ENCODE peak calls at places on chromosomes 4 and X, in seven cellular contexts. M is NCI-H1694; K is skeletal muscle cell; V is fibroblast of lung; E is neural progenitor cell; H is cardiac fibroblast; D is naive thymus-derived CD8-positive, alpha-beta T cell. O is an unnamed sample.

GRCh38 chrX:46400530-46400929 is 144.7 kb downstream of the ZNF674 start:
- DNase-seq in H (no peak), M (no peak), K (no peak), E (no peak), V (no peak), D (no peak), O (no peak)

GRCh38 chr4:85925071-85925470 is 434.8 kb downstream of the MAPK10 start:
- DNase-seq in D (no peak), V (no peak), K (no peak), M (no peak), H (no peak), E (no peak), O (no peak)

GRCh38 chr4:77818077-77818666 is 996 bp downstream of the CNOT6L start:
- DNase-seq in D (peak), M (peak), V (peak), E (peak), K (peak), H (peak), O (peak)

GRCh38 chr4:53744446-53745160 is 153.3 kb upstream of the LNX1 start:
- DNase-seq in V (no peak), H (no peak), D (no peak), M (no peak), K (no peak), E (no peak), O (no peak)

GRCh38 chrX:133947022-133947421 is 38.4 kb downstream of the GPC3 start:
- DNase-seq in K (no peak), M (no peak), D (no peak), V (no peak), E (no peak), H (no peak), O (no peak)

GRCh38 chr4:19494958-19495357 is 756.7 kb upstream of the SLIT2 start:
- DNase-seq in H (peak), M (no peak), K (no peak), V (peak), E (no peak), D (no peak), O (no peak)

GRCh38 chr4:181601118-181601517 is 642.1 kb upstream of the TENM3 start:
- DNase-seq in K (no peak), D (no peak), H (no peak), V (no peak), M (no peak), E (no peak), O (no peak)

GRCh38 chrX:21812628-21813027 is 26.8 kb upstream of the MBTPS2 start:
- DNase-seq in D (no peak), V (no peak), K (no peak), M (no peak), H (no peak), E (no peak), O (no peak)

GRCh38 chrX:154051210-154051810 is 31.6 kb upstream of the IRAK1 start:
- DNase-seq in M (peak), D (peak), V (peak), K (no peak), H (peak), E (peak), O (peak)

GRCh38 chr4:19025031-19025430 is 1003.5 kb upstream of the LCORL start:
- DNase-seq in D (no peak), E (no peak), M (no peak), K (no peak), V (no peak), H (no peak), O (peak)

GRCh38 chr4:59553063-59553738 is 1646.9 kb upstream of the ADGRL3 start:
- DNase-seq in K (no peak), V (no peak), H (peak), M (peak), D (no peak), E (no peak), O (peak)

GRCh38 chr4:32485976-32486375 is 1765.8 kb downstream of the PCDH7 start:
- DNase-seq in K (no peak), M (no peak), H (peak), D (no peak), V (peak), E (peak), O (no peak)

GRCh38 chrX:50403903-50404302 is 66.7 kb downstream of the DGKK start:
- DNase-seq in E (no peak), V (no peak), M (no peak), D (no peak), H (no peak), K (no peak), O (no peak)

GRCh38 chr4:3870567-3870962 is 104.4 kb downstream of the ADRA2C start:
- DNase-seq in H (no peak), V (no peak), E (no peak), D (no peak), K (no peak), M (no peak), O (no peak)

GRCh38 chr4:89788243-89789072 is 48.5 kb downstream of the SNCA start:
- DNase-seq in V (peak), H (peak), K (peak), E (no peak), D (no peak), M (no peak), O (peak)

GRCh38 chrX:153884136-153885076 is 1.6 kb downstream of the L1CAM start:
- DNase-seq in K (no peak), M (no peak), H (no peak), E (no peak), V (no peak), D (no peak), O (peak)

GRCh38 chrX:100642296-100642695 is 1.7 kb upstream of the SRPX2 start:
- DNase-seq in M (no peak), E (no peak), V (no peak), D (no peak), K (no peak), H (no peak), O (peak)

GRCh38 chr4:113756005-113756410 is 5.5 kb downstream of the CAMK2D start:
- DNase-seq in M (no peak), K (peak), D (no peak), V (peak), E (no peak), H (peak), O (peak)

GRCh38 chr4:168880087-168880675 is 129.9 kb downstream of the CBR4 start:
- DNase-seq in D (no peak), E (no peak), M (no peak), H (no peak), K (no peak), V (peak), O (no peak)

GRCh38 chrX:9609987-9610386 is 145.1 kb downstream of the TBL1X start:
- DNase-seq in K (no peak), H (no peak), E (no peak), M (no peak), D (no peak), V (no peak), O (no peak)

GRCh38 chr4:138405439-138405838 is 163.3 kb upstream of the SLC7A11 start:
- DNase-seq in D (no peak), K (no peak), V (no peak), H (no peak), E (no peak), M (no peak), O (peak)

GRCh38 chr4:93444860-93445259 is 383.7 kb upstream of the ATOH1 start:
- DNase-seq in E (no peak), K (no peak), M (no peak), D (no peak), H (no peak), V (peak), O (no peak)

GRCh38 chr4:10205223-10205622 is 88.6 kb upstream of the WDR1 start:
- DNase-seq in K (no peak), D (no peak), E (no peak), H (peak), V (no peak), M (no peak), O (peak)

GRCh38 chrX:103585421-103586313 is at the start of gene TCEAL4:
- DNase-seq in M (peak), E (peak), K (no peak), D (peak), V (peak), H (peak), O (peak)

GRCh38 chr4:102825261-102826071 is 1.9 kb downstream of the UBE2D3 start:
- DNase-seq in E (peak), H (peak), D (no peak), V (peak), K (peak), M (peak), O (peak)

GRCh38 chr4:22491939-22492338 is 23.9 kb downstream of the ADGRA3 start:
- DNase-seq in V (no peak), K (no peak), H (no peak), D (no peak), M (no peak), E (no peak), O (no peak)

GRCh38 chr4:185723619-185724150 is 88.3 kb downstream of the SORBS2 start:
- DNase-seq in K (no peak), H (no peak), D (no peak), E (no peak), M (no peak), V (no peak), O (no peak)

GRCh38 chr4:4714330-4714729 is 145.1 kb upstream of the MSX1 start:
- DNase-seq in H (no peak), M (no peak), D (no peak), K (no peak), E (no peak), V (peak), O (no peak)

GRCh38 chrX:155334486-155335316 is at the start of gene CLIC2:
- DNase-seq in E (no peak), H (peak), D (no peak), M (peak), K (peak), V (peak), O (peak)

GRCh38 chr4:1839306-1839705 is 16.6 kb downstream of the LETM1 start:
- DNase-seq in E (no peak), M (no peak), H (no peak), K (no peak), D (no peak), V (no peak), O (no peak)

GRCh38 chr4:171340282-171340681 is 472.9 kb upstream of the GALNTL6 start:
- DNase-seq in K (no peak), D (no peak), E (no peak), H (no peak), M (no peak), V (no peak), O (no peak)

GRCh38 chr4:90113881-90114457 is 13.2 kb upstream of the CCSER1 start:
- DNase-seq in K (no peak), V (no peak), H (no peak), D (no peak), E (no peak), M (no peak), O (no peak)

GRCh38 chr4:168837922-168838321 is 172.1 kb downstream of the CBR4 start:
- DNase-seq in D (no peak), M (no peak), V (peak), K (no peak), H (no peak), E (no peak), O (peak)

GRCh38 chrX:12970691-12971202 is 4.2 kb upstream of the TMSB4X start:
- DNase-seq in M (no peak), H (peak), D (peak), K (peak), E (peak), V (peak), O (no peak)

GRCh38 chr4:113365377-113365776 is 315.9 kb downstream of the ANK2 start:
- DNase-seq in V (no peak), H (no peak), D (no peak), M (no peak), E (no peak), K (no peak), O (no peak)

GRCh38 chrX:7746861-7747260 is 96.1 kb upstream of the VCX start:
- DNase-seq in K (no peak), H (no peak), V (no peak), D (no peak), M (no peak), E (no peak), O (peak)